ENCODE peak calls at places on chromosomes 7 and 10, in six cellular contexts. J is osteocyte, G is HFF-Myc, E is brain microvascular endothelial cell, N is fibroblast of mammary gland, P is upper lobe of right lung. F is an unnamed sample.

GRCh38 chr10:81013771-81014170 is 476.1 kb downstream of the SH2D4B start:
- DNase-seq in J (no peak), G (no peak), E (no peak), N (no peak), P (no peak), F (no peak)

GRCh38 chr10:16828114-16828568 is 10.9 kb upstream of the RSU1 start:
- DNase-seq in J (no peak), G (peak; percentile 74), E (peak; percentile 74), N (peak; percentile 88), P (no peak), F (peak; percentile 78)

GRCh38 chr10:81873932-81874816 is 820 bp upstream of the NRG3 start:
- DNase-seq in J (no peak), G (no peak), E (peak; percentile 37), N (peak; percentile 2), P (peak; percentile 90), F (no peak)

GRCh38 chr10:133458021-133458709 is 4.4 kb downstream of the SCART1 start:
- DNase-seq in J (peak; percentile 83), G (no peak), E (no peak), N (no peak), P (no peak), F (peak; percentile 69)

GRCh38 chr10:48941427-48942075 is 1.9 kb upstream of the LRRC18 start:
- DNase-seq in J (peak; percentile 64), G (no peak), E (no peak), N (no peak), P (no peak), F (peak; percentile 55)

GRCh38 chr10:104868231-104868630 is 227.1 kb downstream of the SORCS3 start:
- DNase-seq in J (no peak), G (no peak), E (no peak), N (peak; percentile 2), P (no peak), F (no peak)

GRCh38 chr7:46163245-46163644 is 242.2 kb upstream of the IGFBP3 start:
- DNase-seq in J (no peak), G (no peak), E (no peak), N (no peak), P (no peak), F (no peak)

GRCh38 chr10:90288403-90288933 is 569.4 kb downstream of the HTR7 start:
- DNase-seq in J (no peak), G (no peak), E (peak; percentile 56), N (peak; percentile 57), P (no peak), F (no peak)

GRCh38 chr10:62356447-62356846 is 17.7 kb upstream of the ZNF365 start:
- DNase-seq in J (no peak), G (no peak), E (no peak), N (no peak), P (no peak), F (no peak)

GRCh38 chr10:63438506-63439498 is 27.0 kb downstream of the JMJD1C start:
- DNase-seq in J (no peak), G (no peak), E (peak; percentile 38), N (peak; percentile 21), P (no peak), F (no peak)

GRCh38 chr7:27100601-27101187 is 1.8 kb downstream of the HOXA2 start:
- DNase-seq in J (no peak), G (no peak), E (no peak), N (no peak), P (no peak), F (no peak)

GRCh38 chr7:158113321-158114025 is 474.1 kb downstream of the PTPRN2 start:
- DNase-seq in J (peak; percentile 80), G (no peak), E (no peak), N (no peak), P (no peak), F (no peak)

GRCh38 chr10:36344240-36344639 is 702.1 kb upstream of the FZD8 start:
- DNase-seq in J (no peak), G (no peak), E (no peak), N (peak; percentile 53), P (no peak), F (no peak)

GRCh38 chr7:87359366-87359765 is 13.9 kb downstream of the CROT start:
- DNase-seq in J (no peak), G (no peak), E (no peak), N (peak; percentile 65), P (no peak), F (no peak)

GRCh38 chr10:3828404-3829192 is 43.6 kb upstream of the KLF6 start:
- DNase-seq in J (no peak), G (no peak), E (peak; percentile 73), N (peak; percentile 82), P (no peak), F (no peak)

GRCh38 chr10:43863859-43864591 is 215.3 kb upstream of the ZNF32 start:
- DNase-seq in J (peak; percentile 78), G (no peak), E (peak; percentile 59), N (peak; percentile 92), P (no peak), F (peak; percentile 75)

GRCh38 chr7:46131916-46132795 is 211.1 kb upstream of the IGFBP3 start:
- DNase-seq in J (no peak), G (no peak), E (no peak), N (no peak), P (no peak), F (no peak)

GRCh38 chr10:49592726-49593563 is 17.2 kb upstream of the SLC18A3 start:
- DNase-seq in J (peak; percentile 86), G (no peak), E (peak; percentile 46), N (peak; percentile 47), P (no peak), F (no peak)

GRCh38 chr7:19969859-19970493 is 196.6 kb upstream of the TMEM196 start:
- DNase-seq in J (no peak), G (no peak), E (peak; percentile 36), N (no peak), P (no peak), F (no peak)

GRCh38 chr10:22006379-22006884 is 2.9 kb upstream of the DNAJC1 start:
- DNase-seq in J (no peak), G (no peak), E (no peak), N (no peak), P (no peak), F (no peak)

GRCh38 chr10:22005763-22006162 is 2.2 kb upstream of the DNAJC1 start:
- DNase-seq in J (no peak), G (no peak), E (no peak), N (no peak), P (no peak), F (no peak)

GRCh38 chr10:22016046-22016705 is 12.6 kb upstream of the DNAJC1 start:
- DNase-seq in J (no peak), G (no peak), E (no peak), N (peak; percentile 76), P (no peak), F (no peak)

DNA sequence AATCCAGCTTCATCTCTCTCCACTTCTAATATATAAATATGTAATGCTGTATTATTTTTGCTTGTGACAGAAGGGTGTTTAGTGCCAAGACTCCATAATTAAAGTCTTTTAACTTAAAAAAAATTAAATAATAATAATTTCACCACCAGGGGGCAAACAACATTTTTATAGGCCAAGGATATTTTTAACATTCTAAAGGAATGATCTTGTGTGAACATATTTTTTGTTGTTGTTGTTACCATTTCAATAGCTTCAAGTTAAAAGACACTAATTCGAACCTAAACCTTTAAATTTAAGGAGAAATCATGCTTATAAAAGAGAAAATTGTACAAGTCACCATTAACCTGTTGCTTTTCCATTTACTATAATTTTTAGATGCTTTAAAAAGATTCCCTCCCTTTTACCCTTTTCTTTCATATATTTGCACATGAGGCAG is 7.5 kb upstream of the DNAJC1 start:
- DNase-seq in J (no peak), G (no peak), E (no peak), N (peak; percentile 36), P (no peak), F (no peak)
- TF ChIP-seq CTCF in J (peak; percentile 58), G (no peak), E (no peak), N (peak; percentile 28), P (peak; percentile 54), F (peak; percentile 59)

DNA sequence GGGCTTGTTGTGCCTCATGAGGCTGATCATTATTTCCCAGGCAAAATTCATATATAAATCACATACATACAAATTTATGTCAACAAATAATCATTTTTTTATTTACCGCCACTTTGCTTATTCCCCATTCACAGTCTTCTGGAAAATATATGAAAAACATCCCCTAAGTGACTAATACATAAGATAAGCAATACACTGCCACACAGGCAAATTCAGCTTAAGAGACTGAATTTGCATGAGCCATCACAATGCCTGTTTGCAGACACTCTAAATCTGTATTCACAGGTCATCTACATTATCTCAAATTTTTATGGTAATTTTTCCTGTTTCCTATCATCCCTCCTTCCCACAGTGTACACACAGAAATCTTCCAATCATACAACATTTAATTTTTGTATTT is 13.2 kb downstream of the OSBPL3 start:
- DNase-seq in J (no peak), G (no peak), E (no peak), N (no peak), P (no peak), F (no peak)
- TF ChIP-seq CTCF in J (no peak), G (no peak), E (no peak), N (no peak), P (no peak), F (no peak)

DNA sequence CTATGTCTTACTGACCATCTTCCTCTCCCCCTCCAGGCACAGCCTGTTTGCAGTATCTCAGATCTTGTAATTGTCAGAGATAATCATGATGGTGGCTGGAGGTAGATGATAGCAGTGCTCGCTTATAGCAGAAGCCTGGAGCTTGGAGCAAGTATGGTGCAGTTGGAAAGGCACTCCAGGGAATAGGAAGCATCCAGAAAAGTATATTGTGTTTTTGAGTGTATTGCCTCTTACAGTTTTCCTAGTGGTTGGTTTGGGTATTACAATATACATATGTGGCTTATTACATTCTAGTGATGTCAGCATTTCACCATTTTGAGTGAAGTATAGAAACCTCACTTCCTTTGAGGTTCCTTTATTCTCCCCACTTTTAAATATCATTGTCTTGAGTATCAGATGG is 101.5 kb downstream of the STK31 start:
- DNase-seq in J (no peak), G (no peak), E (no peak), N (peak; percentile 8), P (no peak), F (no peak)
- TF ChIP-seq CTCF in J (peak; percentile 28), G (no peak), E (peak; percentile 46), N (peak; percentile 37), P (peak; percentile 15), F (no peak)

GRCh38 chr10:127720903-127721302 is 16.1 kb upstream of the FOXI2 start:
- DNase-seq in J (no peak), G (no peak), E (no peak), N (no peak), P (no peak), F (no peak)

GRCh38 chr10:127720142-127720541 is 16.8 kb upstream of the FOXI2 start:
- DNase-seq in J (no peak), G (no peak), E (no peak), N (no peak), P (no peak), F (no peak)

GRCh38 chr10:127715249-127715648 is 21.7 kb upstream of the FOXI2 start:
- DNase-seq in J (no peak), G (no peak), E (no peak), N (no peak), P (no peak), F (no peak)

DNA sequence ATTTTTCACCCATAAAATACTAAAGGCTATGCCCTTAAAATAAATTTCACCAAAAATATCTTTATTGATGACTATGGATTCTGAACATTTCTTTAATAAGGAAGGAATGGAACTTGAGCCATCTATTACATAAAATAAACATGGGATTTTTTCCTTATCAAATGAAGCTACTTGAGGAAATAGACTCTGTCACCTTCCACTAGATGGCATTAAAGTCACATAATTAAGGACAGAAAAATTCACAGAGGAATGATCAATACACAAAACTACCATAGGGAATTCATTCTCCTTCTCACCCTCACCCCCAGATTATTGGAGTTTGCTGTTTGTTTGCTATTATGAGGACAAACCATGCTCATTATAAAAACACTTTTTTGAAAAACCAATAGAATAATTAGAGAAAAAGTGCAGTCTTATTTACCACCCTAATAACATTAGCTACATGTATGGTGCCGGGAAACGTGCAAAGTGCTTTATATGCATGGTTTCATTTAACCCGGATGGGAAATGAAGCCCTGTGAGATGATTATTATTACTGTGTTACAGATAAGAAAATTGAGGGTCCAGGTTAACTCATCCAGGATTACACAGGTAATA is 21.1 kb upstream of the FOXI2 start:
- DNase-seq in J (no peak), G (no peak), E (no peak), N (peak; percentile 28), P (no peak), F (no peak)
- TF ChIP-seq CTCF in J (peak; percentile 49), G (no peak), E (peak; percentile 6), N (peak; percentile 19), P (peak; percentile 50), F (no peak)

F was measured in coronary artery.